ENCODE peak calls at places on chromosomes 16 and 17, in four cellular contexts. L, U, Q and W are unnamed samples.

GRCh38 chr16:86075839-86076440 is 177.0 kb downstream of the IRF8 start:
- DNase-seq in U (no peak), Q (no peak), L (no peak), W (no peak)

GRCh38 chr17:4483012-4483840 is 15.5 kb upstream of the SPNS2 start:
- DNase-seq in Q (no peak), L (peak; percentile 89), U (peak; percentile 75), W (peak; percentile 27)

GRCh38 chr16:15446901-15447300 is 12.5 kb downstream of the BMERB1 start:
- DNase-seq in Q (no peak), L (no peak), U (no peak), W (no peak)

GRCh38 chr16:87244646-87245197 is 72.5 kb downstream of the C16orf95 start:
- DNase-seq in L (no peak), U (no peak), Q (no peak), W (no peak)

GRCh38 chr16:4487955-4488481 is 11.8 kb downstream of the HMOX2 start:
- DNase-seq in U (peak; percentile 64), Q (no peak), L (no peak), W (peak; percentile 28)

GRCh38 chr16:85389679-85390470 is 223.2 kb upstream of the GSE1 start:
- DNase-seq in U (no peak), L (no peak), Q (peak; percentile 50), W (no peak)

GRCh38 chr17:77476920-77477805 is 336.4 kb downstream of the SEC14L1 start:
- DNase-seq in Q (no peak), U (peak; percentile 98), L (peak; percentile 72), W (peak; percentile 99)

GRCh38 chr17:27362503-27362902 is 68.6 kb downstream of the WSB1 start:
- DNase-seq in U (no peak), Q (no peak), L (no peak), W (no peak)

GRCh38 chr17:78993241-78993956 is 13.7 kb upstream of the LGALS3BP start:
- DNase-seq in L (peak; percentile 68), U (no peak), Q (peak; percentile 54), W (peak; percentile 37)

GRCh38 chr17:18259621-18260331 is 686 bp upstream of the MIEF2 start:
- DNase-seq in Q (no peak), L (no peak), U (peak; percentile 81), W (peak; percentile 87)

GRCh38 chr17:55524440-55525220 is 13.4 kb upstream of the SMIM36 start:
- DNase-seq in U (no peak), Q (no peak), L (no peak), W (no peak)

GRCh38 chr16:27314161-27314723 is 468 bp downstream of the IL4R start:
- DNase-seq in Q (peak; percentile 80), U (peak; percentile 72), L (no peak), W (peak; percentile 90)

GRCh38 chr17:34781571-34782108 is 179.6 kb downstream of the CCT6B start:
- DNase-seq in U (peak; percentile 89), Q (no peak), L (no peak), W (peak; percentile 89)

GRCh38 chr17:6914711-6915110 is 81.1 kb upstream of the ALOX12 start:
- DNase-seq in U (no peak), L (no peak), Q (no peak), W (peak; percentile 12)

GRCh38 chr17:10735821-10736220 is 6.0 kb upstream of the TMEM220 start:
- DNase-seq in L (no peak), U (no peak), Q (no peak), W (no peak)

GRCh38 chr17:29628619-29629018 is 5.9 kb upstream of the CORO6 start:
- DNase-seq in Q (no peak), L (no peak), U (no peak), W (no peak)

GRCh38 chr16:27721548-27722265 is 171.8 kb downstream of the KATNIP start:
- DNase-seq in Q (no peak), U (no peak), L (no peak), W (no peak)

GRCh38 chr16:14331020-14331419 is 259.9 kb downstream of the MRTFB start:
- DNase-seq in U (no peak), L (no peak), Q (no peak), W (no peak)

GRCh38 chr16:8677481-8677880 is 3.1 kb downstream of the ABAT start:
- DNase-seq in Q (no peak), U (peak; percentile 71), L (no peak), W (peak; percentile 43)

GRCh38 chr17:31394544-31394943 is 3.1 kb downstream of the RAB11FIP4 start:
- DNase-seq in L (peak; percentile 99), U (peak; percentile 33), Q (no peak), W (peak; percentile 57)